ENCODE peak calls at places on chromosomes 2 and 18, in five cellular contexts. V is A549, Y is cardiac muscle cell, F is body of pancreas, X is tibial artery. D is an unnamed sample.

GRCh38 chr2:42216712-42217111 is 47.6 kb downstream of the EML4 start:
- DNase-seq in V (peak), Y (peak), F (no peak), X (no peak), D (no peak)

GRCh38 chr18:22935431-22935830 is 2.3 kb downstream of the RBBP8 start:
- DNase-seq in V (no peak), Y (no peak), F (no peak), X (no peak), D (no peak)

GRCh38 chr2:111624401-111625156 is 259.4 kb downstream of the ANAPC1 start:
- DNase-seq in V (peak), Y (peak), F (no peak), X (no peak), D (no peak)

GRCh38 chr18:23921716-23922285 is 92.8 kb upstream of the TTC39C start:
- DNase-seq in V (no peak), Y (no peak), F (no peak), X (no peak), D (no peak)

GRCh38 chr2:238315031-238315595 is 5.2 kb upstream of the TRAF3IP1 start:
- DNase-seq in V (no peak), Y (no peak), F (no peak), X (no peak), D (no peak)

GRCh38 chr18:53544926-53545325 is 679.5 kb downstream of the MBD2 start:
- DNase-seq in V (no peak), Y (no peak), F (no peak), X (no peak), D (no peak)

GRCh38 chr2:182496596-182496995 is 69.8 kb upstream of the PDE1A start:
- DNase-seq in V (no peak), Y (no peak), F (no peak), X (no peak), D (no peak)

GRCh38 chr18:39340418-39340817 is 1774.8 kb upstream of the CELF4 start:
- DNase-seq in V (no peak), Y (no peak), F (no peak), X (no peak), D (no peak)

GRCh38 chr18:23938901-23939341 is 75.6 kb upstream of the TTC39C start:
- DNase-seq in V (no peak), Y (no peak), F (no peak), X (no peak), D (no peak)

GRCh38 chr18:26546170-26546874 is 2.0 kb downstream of the KCTD1 start:
- DNase-seq in V (peak), Y (no peak), F (no peak), X (no peak), D (no peak)

GRCh38 chr2:73268831-73269685 is 15.2 kb downstream of the FBXO41 start:
- DNase-seq in V (peak), Y (peak), F (peak), X (no peak), D (no peak)

GRCh38 chr2:183543731-183544130 is 419.5 kb downstream of the NUP35 start:
- DNase-seq in V (no peak), Y (no peak), F (no peak), X (no peak), D (peak)

GRCh38 chr2:217703102-217703501 is 299.7 kb downstream of the TNS1 start:
- DNase-seq in V (no peak), Y (no peak), F (peak), X (no peak), D (no peak)

GRCh38 chr2:241897231-241897916 is 27.8 kb downstream of the RTP5 start:
- DNase-seq in V (no peak), Y (no peak), F (no peak), X (peak), D (no peak)

GRCh38 chr2:66426250-66427064 is 8.5 kb upstream of the MEIS1 start:
- DNase-seq in V (no peak), Y (no peak), F (no peak), X (no peak), D (no peak)

GRCh38 chr2:195318440-195319111 is 338.4 kb upstream of the SLC39A10 start:
- DNase-seq in V (peak), Y (peak), F (peak), X (no peak), D (peak)

GRCh38 chr2:11784747-11785610 is 38.5 kb downstream of the LPIN1 start:
- DNase-seq in V (peak), Y (peak), F (peak), X (no peak), D (peak)

GRCh38 chr2:134838143-134838620 is at the start of gene ACMSD:
- DNase-seq in V (no peak), Y (no peak), F (no peak), X (no peak), D (no peak)

GRCh38 chr2:69983392-69983791 is 22.0 kb upstream of the ASPRV1 start:
- DNase-seq in V (no peak), Y (no peak), F (no peak), X (no peak), D (no peak)

GRCh38 chr2:240343548-240343947 is 91.9 kb upstream of the GPC1 start:
- DNase-seq in V (no peak), Y (peak), F (no peak), X (no peak), D (no peak)

GRCh38 chr2:240346753-240347372 is 88.6 kb upstream of the GPC1 start:
- DNase-seq in V (no peak), Y (no peak), F (no peak), X (no peak), D (no peak)

GRCh38 chr2:240346015-240346752 is 89.3 kb upstream of the GPC1 start:
- DNase-seq in V (no peak), Y (no peak), F (no peak), X (no peak), D (no peak)

GRCh38 chr2:240347373-240347940 is 88.0 kb upstream of the GPC1 start:
- DNase-seq in V (no peak), Y (no peak), F (no peak), X (no peak), D (no peak)

GRCh38 chr2:240344904-240345303 is 90.6 kb upstream of the GPC1 start:
- DNase-seq in V (peak), Y (no peak), F (no peak), X (no peak), D (no peak)
- TF ChIP-seq CTCF in V (no peak), Y (no peak), F (no peak), X (no peak), D (no peak)

DNA sequence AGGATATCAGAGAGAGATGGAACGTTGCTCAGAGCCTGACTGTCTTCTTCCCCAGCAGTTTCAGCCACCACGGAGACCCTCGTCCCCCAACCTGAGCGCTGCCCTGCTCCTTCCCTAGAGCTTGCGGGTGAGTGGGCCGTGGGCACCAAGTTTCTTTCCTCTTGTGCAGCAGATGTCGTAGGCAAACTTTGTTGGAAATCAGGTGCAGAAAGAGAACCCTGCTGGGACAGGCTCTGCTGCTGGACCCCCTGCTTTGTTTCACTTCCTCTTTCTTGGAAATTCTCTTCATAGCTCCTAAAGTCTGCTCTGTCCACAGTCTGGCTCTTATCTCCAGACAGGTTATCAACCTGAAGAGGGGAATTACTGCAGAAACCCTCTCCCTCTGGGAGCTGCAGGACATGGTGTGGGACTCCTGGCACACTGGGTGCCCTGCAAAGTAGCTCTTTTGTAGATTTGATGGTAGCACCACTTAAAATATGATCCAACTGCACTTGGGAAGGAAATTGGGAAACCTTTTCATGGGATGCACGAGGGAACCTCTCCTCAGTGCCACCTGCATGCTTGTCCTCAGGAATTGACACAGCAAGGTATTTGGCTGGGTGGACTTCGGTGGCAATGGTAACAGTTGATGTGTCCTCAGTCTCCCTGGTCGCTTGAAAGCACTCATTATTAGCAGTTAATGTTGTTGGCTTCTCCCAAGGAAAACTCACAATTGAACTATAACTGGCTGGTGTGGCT is 92.2 kb downstream of the ALPK2 start:
- DNase-seq in V (no peak), Y (no peak), F (no peak), X (no peak), D (no peak)
- H3K4me3 ChIP-seq in V (no peak), Y (no peak), F (no peak), X (no peak), D (no peak)

GRCh38 chr2:222290371-222290690 is 8.5 kb downstream of the PAX3 start:
- DNase-seq in V (no peak), Y (no peak), F (no peak), X (no peak), D (no peak)
- H3K27ac ChIP-seq in V (no peak), Y (no peak), F (no peak), X (no peak), D (no peak)

GRCh38 chr18:37019157-37019571 is 190.2 kb downstream of the KIAA1328 start:
- DNase-seq in V (peak), Y (peak), F (peak), X (no peak), D (peak)
- TF ChIP-seq CTCF in V (no peak), Y (peak), F (peak), X (no peak), D (peak)